ENCODE peak calls at places on chromosome 18, in seven cellular contexts. K is adrenal gland, R is endothelial cell of umbilical vein, Q is fibroblast of pulmonary artery, M is pancreas, C is cardiac muscle cell, Z is breast epithelium. S is an unnamed sample.

GRCh38 chr18:2985628-2986027 is 27.3 kb downstream of the LPIN2 start:
- DNase-seq in K (no peak), R (peak), Q (peak), M (no peak), C (no peak), Z (no peak), S (no peak)

GRCh38 chr18:46677609-46678470 is 20.8 kb upstream of the LOXHD1 start:
- DNase-seq in K (peak), R (no peak), Q (no peak), M (no peak), C (peak), Z (no peak), S (no peak)

GRCh38 chr18:61738042-61738441 is 154.8 kb downstream of the RNF152 start:
- DNase-seq in K (no peak), R (no peak), Q (no peak), M (no peak), C (no peak), Z (no peak), S (no peak)

GRCh38 chr18:49645196-49645595 is 83.3 kb downstream of the LIPG start:
- DNase-seq in K (no peak), R (no peak), Q (no peak), M (no peak), C (no peak), Z (no peak), S (no peak)

GRCh38 chr18:39788395-39788794 is 2166.6 kb upstream of the PIK3C3 start:
- DNase-seq in K (no peak), R (no peak), Q (no peak), M (no peak), C (no peak), Z (no peak), S (no peak)

GRCh38 chr18:59986139-59986538 is 86.3 kb downstream of the PMAIP1 start:
- DNase-seq in K (no peak), R (no peak), Q (no peak), M (no peak), C (no peak), Z (no peak), S (no peak)

GRCh38 chr18:21834301-21834660 is 93.7 kb downstream of the MIB1 start:
- DNase-seq in K (no peak), R (peak), Q (no peak), M (no peak), C (peak), Z (no peak), S (no peak)

GRCh38 chr18:28690100-28690499 is 513.2 kb upstream of the CDH2 start:
- DNase-seq in K (no peak), R (no peak), Q (no peak), M (no peak), C (no peak), Z (no peak), S (no peak)

GRCh38 chr18:48997985-48998831 is 47.4 kb upstream of the SMAD7 start:
- DNase-seq in K (peak), R (peak), Q (peak), M (peak), C (peak), Z (peak), S (no peak)

GRCh38 chr18:74284501-74285004 is 7.2 kb downstream of the CYB5A start:
- DNase-seq in K (no peak), R (peak), Q (peak), M (no peak), C (peak), Z (no peak), S (no peak)

GRCh38 chr18:45121146-45121545 is 440.5 kb downstream of the SETBP1 start:
- DNase-seq in K (no peak), R (no peak), Q (no peak), M (no peak), C (no peak), Z (no peak), S (no peak)

GRCh38 chr18:62809900-62810299 is 94.6 kb downstream of the PHLPP1 start:
- DNase-seq in K (no peak), R (no peak), Q (no peak), M (no peak), C (no peak), Z (no peak), S (no peak)

GRCh38 chr18:48455555-48456478 is 46.6 kb upstream of the ZBTB7C start:
- DNase-seq in K (no peak), R (no peak), Q (peak), M (no peak), C (no peak), Z (peak), S (no peak)

GRCh38 chr18:3449702-3450357 is at the start of gene TGIF1:
- DNase-seq in K (peak), R (peak), Q (peak), M (peak), C (peak), Z (peak), S (peak)

GRCh38 chr18:51266736-51267135 is 69.3 kb upstream of the MEX3C start:
- DNase-seq in K (no peak), R (no peak), Q (peak), M (no peak), C (no peak), Z (no peak), S (no peak)

GRCh38 chr18:58369616-58370015 is 259.3 kb downstream of the ALPK2 start:
- DNase-seq in K (no peak), R (no peak), Q (no peak), M (no peak), C (no peak), Z (no peak), S (no peak)

GRCh38 chr18:39799010-39799409 is 2156.0 kb upstream of the PIK3C3 start:
- DNase-seq in K (no peak), R (peak), Q (peak), M (no peak), C (no peak), Z (peak), S (no peak)

DNA sequence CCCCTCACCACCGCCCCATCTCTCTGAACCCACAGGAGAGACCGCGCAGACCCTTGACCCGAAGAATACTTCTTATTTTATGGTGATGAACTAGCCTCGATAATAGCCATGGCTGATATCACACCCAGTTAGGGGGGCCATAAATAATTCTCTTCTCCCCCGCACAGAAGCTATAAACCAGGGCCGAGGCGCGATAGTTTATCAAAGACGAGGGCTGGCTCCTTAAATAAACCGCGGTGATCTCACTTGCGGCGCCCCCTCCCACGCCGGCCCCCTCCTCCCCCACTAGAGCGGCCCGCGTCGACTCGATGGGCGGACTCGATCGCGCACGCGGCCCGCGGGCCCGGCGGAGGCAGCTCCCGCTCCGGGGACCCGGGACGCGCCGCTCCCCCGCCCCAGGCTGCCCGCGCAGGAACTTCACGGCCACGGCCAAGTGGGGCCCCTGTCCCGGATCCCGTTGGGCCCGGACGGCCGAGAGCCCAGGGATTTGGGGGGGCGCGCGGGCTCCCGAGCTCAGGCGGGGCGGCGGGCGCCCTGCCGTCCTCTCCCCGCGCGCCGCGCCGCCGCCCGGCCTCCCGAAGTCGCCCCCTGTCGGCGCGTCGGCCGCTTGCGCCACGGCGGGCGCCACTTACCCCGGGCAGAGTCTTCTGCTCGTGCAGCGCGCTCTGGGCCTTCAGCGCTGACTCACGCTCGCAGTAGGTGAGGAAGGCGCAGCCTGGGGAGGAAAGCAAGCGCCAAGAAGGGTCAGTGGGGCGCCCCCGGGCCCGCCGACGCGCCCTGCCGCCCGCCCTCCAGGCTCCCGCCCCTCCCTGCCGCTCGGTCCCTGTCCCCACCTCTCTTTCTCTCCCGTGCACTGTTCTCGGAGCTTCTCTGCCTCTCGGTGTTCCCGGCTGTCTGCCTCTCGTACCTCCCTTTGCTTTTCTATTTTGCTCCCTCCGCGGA is 80.4 kb downstream of the CELF4 start:
- DNase-seq in K (peak), R (no peak), Q (peak), M (no peak), C (peak), Z (no peak), S (peak)
- TF ChIP-seq CTCF in K (peak), R (peak), Q (peak), M (no peak), C (peak), Z (peak), S (peak)

GRCh38 chr18:69000366-69000765 is 202.5 kb downstream of the CCDC102B start:
- DNase-seq in K (no peak), R (no peak), Q (peak), M (no peak), C (no peak), Z (no peak), S (no peak)
- TF ChIP-seq CTCF in K (no peak), R (no peak), Q (no peak), M (no peak), C (no peak), Z (no peak), S (no peak)

GRCh38 chr18:69487488-69488394 is 87.1 kb downstream of the DOK6 start:
- DNase-seq in K (no peak), R (no peak), Q (no peak), M (no peak), C (no peak), Z (no peak), S (no peak)

GRCh38 chr18:69492861-69493260 is 92.2 kb downstream of the DOK6 start:
- DNase-seq in K (no peak), R (no peak), Q (no peak), M (no peak), C (no peak), Z (no peak), S (no peak)

GRCh38 chr18:69491576-69491975 is 90.9 kb downstream of the DOK6 start:
- DNase-seq in K (no peak), R (no peak), Q (no peak), M (no peak), C (no peak), Z (no peak), S (no peak)

GRCh38 chr18:69490813-69491212 is 90.1 kb downstream of the DOK6 start:
- DNase-seq in K (no peak), R (peak), Q (peak), M (no peak), C (no peak), Z (no peak), S (no peak)

GRCh38 chr18:69490072-69490471 is 89.4 kb downstream of the DOK6 start:
- DNase-seq in K (no peak), R (no peak), Q (no peak), M (no peak), C (no peak), Z (no peak), S (no peak)
- TF ChIP-seq CTCF in K (no peak), R (no peak), Q (no peak), M (no peak), C (no peak), Z (no peak), S (no peak)

DNA sequence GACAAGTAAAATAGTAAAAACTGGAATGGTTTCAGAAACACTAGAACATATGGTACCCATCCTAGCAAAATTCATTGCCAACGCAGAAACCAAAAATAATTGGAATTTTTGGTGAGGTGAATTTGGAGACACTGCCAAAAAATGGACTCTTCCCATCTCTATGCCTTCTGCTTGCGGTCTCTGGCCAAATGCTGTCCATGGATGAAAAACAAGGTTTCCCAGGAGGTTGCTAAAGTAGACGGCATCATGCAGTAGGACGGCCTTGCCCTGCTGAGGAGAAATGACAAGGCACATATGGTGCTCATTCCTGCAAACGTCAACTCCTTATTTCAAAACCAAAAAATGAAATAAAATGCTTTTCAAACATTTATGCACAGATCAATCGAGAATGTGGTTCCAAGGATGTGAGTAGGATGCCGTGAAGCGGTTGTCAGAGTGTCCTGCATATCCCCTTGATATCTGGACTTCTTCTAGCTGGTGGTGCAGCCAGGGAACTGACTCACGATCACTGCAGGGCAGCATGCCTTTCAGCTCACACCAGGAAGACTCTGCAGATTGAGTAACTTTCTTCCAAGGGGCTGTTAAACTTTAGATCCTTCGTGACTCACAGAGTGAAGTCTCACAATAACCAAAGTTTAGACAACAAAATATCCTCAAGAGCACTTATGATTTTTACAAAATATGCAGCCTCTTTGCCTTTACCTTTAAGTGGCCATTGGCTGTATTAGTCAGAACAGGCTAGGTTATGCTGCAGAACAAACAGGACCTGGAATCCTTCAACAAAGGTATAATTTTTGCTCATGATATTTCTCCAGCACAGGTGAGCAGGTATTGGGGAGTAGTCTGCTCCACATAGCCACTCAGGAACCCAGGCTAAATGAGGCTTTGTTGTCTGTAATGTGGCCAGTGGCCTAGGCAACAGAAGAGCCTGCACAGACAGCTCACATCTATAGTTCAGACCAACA is 149.4 kb upstream of the NDUFV2 start:
- DNase-seq in K (no peak), R (no peak), Q (peak), M (no peak), C (no peak), Z (no peak), S (no peak)
- TF ChIP-seq CTCF in K (no peak), R (no peak), Q (peak), M (no peak), C (no peak), Z (no peak), S (no peak)

DNA sequence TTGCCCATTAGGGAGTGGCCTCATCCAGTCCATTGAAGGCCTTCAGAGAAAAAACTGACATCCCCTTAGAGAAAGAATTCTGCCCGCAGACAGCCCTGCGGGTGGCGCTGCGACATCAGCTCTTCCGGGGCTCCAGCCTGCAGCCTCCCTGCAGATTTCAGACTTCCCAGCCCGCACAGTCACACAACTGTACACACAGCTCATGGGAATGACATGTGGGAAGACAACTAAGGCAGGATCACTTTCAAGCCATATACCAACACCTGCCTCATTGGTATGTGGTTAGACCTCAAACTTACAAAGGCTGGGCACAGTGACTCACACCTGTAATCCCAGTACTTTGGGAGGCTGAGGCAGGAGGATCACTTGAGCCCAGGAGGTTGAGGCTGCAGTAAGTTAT is 24.8 kb upstream of the TUBB6 start:
- DNase-seq in K (no peak), R (peak), Q (peak), M (no peak), C (peak), Z (no peak), S (no peak)
- TF ChIP-seq CTCF in K (no peak), R (peak), Q (peak), M (no peak), C (peak), Z (no peak), S (no peak)

S was measured in mesothelial cell of epicardium.